ENCODE peak calls at places on chromosomes 11 and 22, in four cellular contexts. Z is GM12865, J is fibroblast of lung, B is Ammon's horn. A is an unnamed sample.

GRCh38 chr11:2581151-2581930 is 118.5 kb downstream of the KCNQ1OT1 start:
- DNase-seq in Z (no peak), J (no peak), B (no peak), A (no peak)

GRCh38 chr11:10488121-10488580 is 33.1 kb downstream of the AMPD3 start:
- DNase-seq in Z (peak), J (no peak), B (no peak), A (no peak)

GRCh38 chr22:45626198-45626651 is 45.4 kb upstream of the ATXN10 start:
- DNase-seq in Z (no peak), J (no peak), B (no peak), A (no peak)

GRCh38 chr11:10564692-10565318 is 3.7 kb downstream of the LYVE1 start:
- DNase-seq in Z (peak), J (peak), B (peak), A (no peak)

GRCh38 chr11:10181811-10182210 is 112.2 kb downstream of the SBF2 start:
- DNase-seq in Z (peak), J (peak), B (no peak), A (no peak)

GRCh38 chr11:122197055-122197987 is 81.3 kb upstream of the BLID start:
- DNase-seq in Z (no peak), J (peak), B (no peak), A (no peak)

GRCh38 chr22:19615001-19615461 is 90.8 kb upstream of the CLDN5 start:
- DNase-seq in Z (peak), J (no peak), B (no peak), A (no peak)

GRCh38 chr11:3849297-3849874 is 6.1 kb upstream of the STIM1 start:
- DNase-seq in Z (peak), J (peak), B (no peak), A (no peak)

GRCh38 chr22:43296279-43296902 is 46.8 kb downstream of the SCUBE1 start:
- DNase-seq in Z (no peak), J (no peak), B (no peak), A (no peak)

GRCh38 chr11:124841765-124842700 is 23.2 kb upstream of the ROBO3 start:
- DNase-seq in Z (no peak), J (no peak), B (no peak), A (no peak)

GRCh38 chr11:27241316-27242122 is 121.5 kb downstream of the CCDC34 start:
- DNase-seq in Z (no peak), J (peak), B (no peak), A (no peak)

GRCh38 chr22:43876866-43877509 is 14.7 kb upstream of the SULT4A1 start:
- DNase-seq in Z (no peak), J (no peak), B (no peak), A (no peak)

GRCh38 chr11:72439455-72439854 is 5.1 kb upstream of the CLPB start:
- DNase-seq in Z (no peak), J (peak), B (no peak), A (no peak)

GRCh38 chr11:250740-251299 is 14.0 kb downstream of the PSMD13 start:
- DNase-seq in Z (peak), J (peak), B (peak), A (no peak)

GRCh38 chr11:121591405-121592033 is 138.8 kb upstream of the SORL1-AS1 start:
- DNase-seq in Z (peak), J (peak), B (peak), A (peak)

GRCh38 chr11:74937696-74938475 is 11.0 kb downstream of the XRRA1 start:
- DNase-seq in Z (no peak), J (no peak), B (no peak), A (no peak)

GRCh38 chr11:71507102-71507501 is 20.0 kb upstream of the KRTAP5-7 start:
- DNase-seq in Z (no peak), J (no peak), B (no peak), A (no peak)

GRCh38 chr11:72585762-72586590 is 88.2 kb downstream of the PDE2A start:
- DNase-seq in Z (peak), J (peak), B (peak), A (peak)

GRCh38 chr11:17672469-17672868 is 46.9 kb upstream of the MYOD1 start:
- DNase-seq in Z (no peak), J (no peak), B (no peak), A (no peak)

GRCh38 chr11:109435121-109435742 is 13.2 kb downstream of the C11orf87 start:
- DNase-seq in Z (no peak), J (no peak), B (no peak), A (no peak)

GRCh38 chr11:45100338-45100737 is 46.1 kb upstream of the PRDM11 start:
- DNase-seq in Z (peak), J (no peak), B (peak), A (no peak)

GRCh38 chr11:32154275-32154674 is 63.4 kb downstream of the RCN1 start:
- DNase-seq in Z (peak), J (peak), B (no peak), A (no peak)

GRCh38 chr11:1231396-1232327 is 8.8 kb downstream of the MUC5B start:
- DNase-seq in Z (no peak), J (no peak), B (no peak), A (peak)

GRCh38 chr11:2800655-2801531 is 84.7 kb downstream of the CDKN1C start:
- DNase-seq in Z (no peak), J (no peak), B (no peak), A (no peak)

GRCh38 chr11:27039873-27040272 is 742 bp upstream of the BBOX1 start:
- DNase-seq in Z (no peak), J (no peak), B (no peak), A (no peak)

GRCh38 chr11:2902784-2903671 is 17.5 kb upstream of the CDKN1C start:
- DNase-seq in Z (no peak), J (no peak), B (no peak), A (peak)

GRCh38 chr22:50236731-50237409 is 8.0 kb downstream of the TUBGCP6 start:
- DNase-seq in Z (peak), J (no peak), B (no peak), A (peak)

A was measured in HuH-7.5.